ENCODE peak calls at places on chromosomes 5 and 9, in six cellular contexts. P, Y, D, M, U and A are unnamed samples.

GRCh38 chr9:130480673-130481072 is 35.9 kb downstream of the ASS1 start:
- DNase-seq in D (no peak), U (no peak), M (peak; percentile 36), Y (no peak), P (peak; percentile 66), A (no peak)

GRCh38 chr9:136576269-136576626 is 30.4 kb upstream of the NOTCH1 start:
- DNase-seq in M (peak; percentile 51), Y (peak; percentile 33), P (no peak), U (no peak), D (no peak), A (no peak)

GRCh38 chr9:127679506-127679905 is 27.3 kb upstream of the CFAP157 start:
- DNase-seq in U (no peak), Y (no peak), M (no peak), P (no peak), D (no peak), A (no peak)

GRCh38 chr9:69809304-69809863 is 11.2 kb upstream of the CFAP95 start:
- DNase-seq in D (no peak), Y (peak; percentile 21), M (no peak), P (no peak), U (no peak), A (peak; percentile 7)

GRCh38 chr5:124746252-124746915 is at the start of gene ZNF608:
- DNase-seq in Y (peak; percentile 78), P (no peak), D (no peak), U (peak; percentile 6), M (peak; percentile 35), A (no peak)

GRCh38 chr9:137411670-137412380 is 11.1 kb downstream of the EXD3 start:
- DNase-seq in Y (peak; percentile 94), M (peak; percentile 87), P (peak; percentile 78), U (no peak), D (peak; percentile 43), A (peak; percentile 75)

GRCh38 chr5:178108966-178109365 is 4.4 kb upstream of the N4BP3 start:
- DNase-seq in Y (no peak), M (no peak), U (no peak), P (no peak), D (no peak), A (no peak)

GRCh38 chr5:111313017-111313724 is 89.0 kb downstream of the CAMK4 start:
- DNase-seq in U (no peak), Y (peak; percentile 16), D (no peak), M (no peak), P (no peak), A (no peak)

GRCh38 chr9:135641745-135642144 is 2.4 kb upstream of the GLT6D1 start:
- DNase-seq in M (no peak), Y (peak; percentile 8), U (no peak), D (no peak), P (no peak), A (no peak)

GRCh38 chr5:124193371-124193789 is 553.1 kb downstream of the ZNF608 start:
- DNase-seq in M (no peak), Y (peak; percentile 56), D (no peak), P (no peak), U (no peak), A (peak; percentile 22)

GRCh38 chr5:121497176-121497575 is 354.5 kb upstream of the FTMT start:
- DNase-seq in U (no peak), M (no peak), D (no peak), P (no peak), Y (peak; percentile 5), A (no peak)

GRCh38 chr5:35316611-35317307 is 86.5 kb upstream of the PRLR start:
- DNase-seq in D (no peak), P (no peak), M (no peak), Y (no peak), U (no peak), A (no peak)

GRCh38 chr9:92506184-92506857 is 24.0 kb upstream of the ASPN start:
- DNase-seq in D (no peak), M (peak; percentile 61), U (no peak), Y (peak; percentile 95), P (no peak), A (no peak)

GRCh38 chr9:131706608-131706970 is 33.3 kb downstream of the RAPGEF1 start:
- DNase-seq in U (peak; percentile 74), P (no peak), Y (no peak), D (no peak), M (no peak), A (no peak)

GRCh38 chr9:131709741-131710499 is 30.0 kb downstream of the RAPGEF1 start:
- DNase-seq in Y (peak; percentile 38), D (peak; percentile 77), U (no peak), P (no peak), M (no peak), A (no peak)

GRCh38 chr9:131708613-131709002 is 31.3 kb downstream of the RAPGEF1 start:
- DNase-seq in D (no peak), Y (no peak), P (no peak), M (no peak), U (no peak), A (no peak)

GRCh38 chr9:131707050-131707449 is 32.8 kb downstream of the RAPGEF1 start:
- DNase-seq in P (no peak), M (no peak), U (no peak), Y (no peak), D (no peak), A (no peak)

GRCh38 chr9:131707677-131708612 is 31.9 kb downstream of the RAPGEF1 start:
- DNase-seq in P (no peak), U (no peak), M (peak; percentile 61), Y (peak; percentile 81), D (no peak), A (no peak)
- H3K4me1 ChIP-seq in P (peaks cover 6% of the 10 kb centered on the region), U (peaks cover 88% of the 10 kb centered on the region), M (peaks cover 76% of the 10 kb centered on the region), Y (peaks cover 11% of the 10 kb centered on the region), D (peaks cover 71% of the 10 kb centered on the region), A (peaks cover 43% of the 10 kb centered on the region)

GRCh38 chr5:142976861-142977260 is 206.7 kb downstream of the ARHGAP26 start:
- DNase-seq in D (no peak), M (no peak), Y (peak; percentile 29), P (no peak), U (no peak), A (no peak)

GRCh38 chr5:142979636-142980035 is 209.5 kb downstream of the ARHGAP26 start:
- DNase-seq in U (no peak), P (no peak), D (no peak), M (no peak), Y (no peak), A (no peak)

GRCh38 chr5:142978252-142978651 is 208.1 kb downstream of the ARHGAP26 start:
- DNase-seq in P (no peak), U (no peak), Y (no peak), M (no peak), D (no peak), A (no peak)

GRCh38 chr5:142978726-142979125 is 208.5 kb downstream of the ARHGAP26 start:
- DNase-seq in P (no peak), U (no peak), M (no peak), Y (peak; percentile 31), D (no peak), A (no peak)

DNA sequence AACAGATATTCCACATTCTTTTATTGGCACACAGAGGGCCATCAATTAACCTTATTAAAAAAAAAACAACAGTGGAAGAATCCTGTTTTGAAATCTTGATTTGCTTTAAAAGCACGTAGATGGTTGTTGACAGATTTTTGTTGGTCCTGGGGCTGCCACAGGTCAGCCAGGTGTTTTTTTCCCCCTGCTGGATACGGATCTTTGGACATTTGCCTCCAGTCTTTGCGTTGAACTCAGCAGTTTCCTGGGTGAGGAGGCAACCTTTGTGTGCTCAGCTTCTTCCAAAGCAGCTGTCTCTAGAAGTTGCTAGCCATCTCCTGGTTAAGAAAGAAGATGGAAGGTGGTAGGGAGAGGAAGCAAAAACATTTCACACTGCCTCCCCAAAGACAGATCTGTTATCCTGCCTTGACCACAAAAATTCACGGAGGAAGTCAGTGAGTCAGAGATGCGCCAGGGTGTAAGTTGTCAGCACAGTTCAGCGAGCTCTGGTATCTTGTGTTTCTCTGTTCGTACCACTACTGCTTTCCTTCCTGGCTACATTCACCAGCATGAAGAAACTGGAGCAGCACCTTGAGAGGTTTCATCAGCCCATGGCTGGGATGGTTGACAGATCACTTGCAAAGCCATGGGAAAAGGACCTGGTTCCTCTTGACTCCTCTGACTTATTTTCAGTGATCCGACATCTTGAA is 207.3 kb downstream of the ARHGAP26 start:
- DNase-seq in Y (peak; percentile 94), M (no peak), D (peak; percentile 58), U (no peak), P (no peak), A (no peak)
- TF ChIP-seq RAD21 in Y (peak; percentile 13), M (no peak), D (no peak), U (no peak), P (peak; percentile 17), A (no peak)

GRCh38 chr5:95959964-95960801 is 1.5 kb downstream of the ELL2 start:
- DNase-seq in U (no peak), Y (peak; percentile 34), P (no peak), D (no peak), M (peak; percentile 15), A (no peak)
- H3K4me1 ChIP-seq in U (peaks cover 60% of the 10 kb centered on the region), Y (peaks cover 3% of the 10 kb centered on the region), P (peaks cover 31% of the 10 kb centered on the region), D (peaks cover 3% of the 10 kb centered on the region), M (peaks cover 49% of the 10 kb centered on the region), A (peaks cover 48% of the 10 kb centered on the region)

DNA sequence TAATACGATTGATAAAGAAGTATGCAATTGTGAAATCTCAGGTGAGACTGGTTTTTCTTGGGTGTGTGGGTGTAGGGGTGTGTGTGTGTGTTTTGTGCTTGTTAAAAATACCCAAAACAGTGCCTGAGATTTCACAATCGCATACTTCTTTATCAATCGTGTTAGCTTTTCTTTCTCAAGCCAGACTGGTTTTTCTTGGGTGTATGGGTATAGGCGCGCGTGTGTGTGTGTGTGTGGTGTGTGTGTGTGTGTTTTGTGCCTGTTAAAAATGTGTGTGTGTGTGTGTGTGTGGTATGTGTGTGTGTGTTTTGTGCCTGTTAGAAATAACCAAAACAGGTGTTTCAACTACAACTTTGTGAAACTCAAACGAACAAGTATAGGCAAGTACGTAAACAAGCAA is 53.7 kb downstream of the CERT1 start:
- DNase-seq in Y (no peak), D (no peak), P (no peak), U (no peak), M (no peak), A (no peak)
- TF ChIP-seq RAD21 in Y (no peak), D (no peak), P (no peak), U (no peak), M (no peak), A (no peak)